ENCODE peak calls at places on chromosome 9, in five cellular contexts. I is SJSA1; W is amygdala; J is stimulated activated CD8-positive, alpha-beta memory T cell treated with anti-CD3 and anti-CD28 coated beads, Interleukin-15, amount 100 ng/mL, for 4 hours; Y is omental fat pad. O is an unnamed sample.

GRCh38 chr9:33791117-33791516 is 4.2 kb upstream of the PRSS3 start:
- DNase-seq in I (no peak), Y (no peak), W (no peak), J (no peak), O (no peak)

GRCh38 chr9:134180786-134181647 is 16.7 kb upstream of the RNU6ATAC start:
- DNase-seq in W (no peak), I (no peak), J (no peak), Y (no peak), O (no peak)

GRCh38 chr9:88533951-88534455 is 975 bp upstream of the NXNL2 start:
- DNase-seq in Y (no peak), W (no peak), I (peak), J (no peak), O (no peak)

GRCh38 chr9:5696884-5697283 is 68.0 kb downstream of the RIC1 start:
- DNase-seq in W (no peak), Y (no peak), J (no peak), I (no peak), O (no peak)

GRCh38 chr9:136808075-136808780 is 480 bp downstream of the RABL6 start:
- DNase-seq in W (no peak), J (peak), I (peak), Y (no peak), O (no peak)

GRCh38 chr9:134326754-134327526 is 685 bp downstream of the RXRA start:
- DNase-seq in I (no peak), Y (no peak), J (no peak), W (no peak), O (no peak)

GRCh38 chr9:134293576-134294227 is 32.6 kb upstream of the RXRA start:
- DNase-seq in J (no peak), W (peak), I (no peak), Y (no peak), O (no peak)

GRCh38 chr9:75431388-75431787 is 343.1 kb downstream of the OSTF1 start:
- DNase-seq in I (no peak), Y (no peak), J (no peak), W (no peak), O (no peak)

GRCh38 chr9:2966846-2967372 is 123.0 kb upstream of the PUM3 start:
- DNase-seq in W (no peak), Y (no peak), J (no peak), I (no peak), O (no peak)

GRCh38 chr9:84642618-84643017 is 26.9 kb upstream of the NTRK2 start:
- DNase-seq in W (no peak), Y (no peak), I (no peak), J (no peak), O (no peak)

GRCh38 chr9:36245906-36246305 is 12.3 kb downstream of the GNE start:
- DNase-seq in W (no peak), J (no peak), I (no peak), Y (no peak), O (no peak)

O was measured in tibial nerve.